ENCODE peak calls at places on chromosomes 3 and 15, in six cellular contexts. B, H, P, I, R and F are unnamed samples.

GRCh38 chr3:139199421-139200010 is 144.3 kb upstream of the MRPS22 start:
- DNase-seq in H (no peak), I (no peak), P (no peak), B (no peak), R (no peak), F (no peak)

GRCh38 chr3:185825639-185826481 is 1.0 kb upstream of the IGF2BP2 start:
- DNase-seq in R (no peak), H (no peak), P (peak; percentile 60), B (peak; percentile 73), I (peak; percentile 88), F (peak; percentile 76)

GRCh38 chr3:195034541-195034940 is 236.4 kb downstream of the XXYLT1 start:
- DNase-seq in I (no peak), P (no peak), R (no peak), B (no peak), H (no peak), F (no peak)

GRCh38 chr15:62503451-62503850 is 338.4 kb upstream of the C2CD4B start:
- DNase-seq in I (no peak), H (no peak), R (no peak), B (no peak), P (peak; percentile 35), F (no peak)

GRCh38 chr15:62046064-62046779 is 14.0 kb downstream of the VPS13C start:
- DNase-seq in B (no peak), I (no peak), P (no peak), H (no peak), R (no peak), F (no peak)

GRCh38 chr3:58180099-58180880 is 30.5 kb downstream of the DNASE1L3 start:
- DNase-seq in P (no peak), B (no peak), I (no peak), R (no peak), H (no peak), F (peak; percentile 40)

GRCh38 chr3:182136008-182136910 is 424.5 kb downstream of the SOX2 start:
- DNase-seq in I (no peak), H (no peak), B (no peak), R (no peak), P (no peak), F (no peak)

GRCh38 chr15:25894371-25894902 is 31.3 kb upstream of the ATP10A start:
- DNase-seq in R (no peak), I (no peak), P (no peak), H (no peak), B (no peak), F (no peak)

GRCh38 chr15:94834494-94834893 is 603.1 kb downstream of the MCTP2 start:
- DNase-seq in H (no peak), R (no peak), B (no peak), P (no peak), I (peak; percentile 86), F (no peak)

GRCh38 chr3:151556591-151556990 is 95.7 kb upstream of the IGSF10 start:
- DNase-seq in P (no peak), H (no peak), B (no peak), I (no peak), R (no peak), F (no peak)

GRCh38 chr3:170418422-170419300 is at the start of gene CLDN11:
- DNase-seq in P (peak; percentile 16), H (peak; percentile 36), B (peak; percentile 85), I (peak; percentile 70), R (no peak), F (no peak)

GRCh38 chr15:60674704-60675405 is 195.9 kb upstream of the ICE2 start:
- DNase-seq in I (no peak), B (no peak), P (no peak), H (no peak), R (no peak), F (no peak)

GRCh38 chr3:14231145-14231990 is 52.8 kb downstream of the LSM3 start:
- DNase-seq in I (no peak), H (no peak), P (no peak), R (no peak), B (no peak), F (no peak)

GRCh38 chr15:45276851-45277250 is 24.8 kb downstream of the SLC28A2 start:
- DNase-seq in R (no peak), I (peak; percentile 34), H (no peak), P (no peak), B (no peak), F (no peak)

GRCh38 chr15:78389356-78389755 is 48.7 kb upstream of the IREB2 start:
- DNase-seq in P (no peak), I (no peak), R (no peak), B (no peak), H (no peak), F (peak; percentile 43)

GRCh38 chr3:171748341-171748918 is 61.9 kb downstream of the PLD1 start:
- DNase-seq in B (no peak), I (peak; percentile 41), P (no peak), H (no peak), R (no peak), F (no peak)

GRCh38 chr3:12292770-12293169 is 3.9 kb downstream of the PPARG start:
- DNase-seq in P (no peak), H (no peak), R (no peak), B (no peak), I (no peak), F (no peak)
- H3K4me3 ChIP-seq in P (no peak overlapping the region), H (no peak overlapping the region), R (no peak overlapping the region), B (no peak overlapping the region), I (no peak overlapping the region), F (no peak overlapping the region)

GRCh38 chr3:53254810-53255359 is 937 bp downstream of the TKT start:
- DNase-seq in B (peak; percentile 85), I (peak; percentile 89), H (no peak), R (peak; percentile 64), P (peak; percentile 77), F (peak; percentile 88)

GRCh38 chr3:53255360-53255774 is 455 bp downstream of the TKT start:
- DNase-seq in B (peak; percentile 81), I (no peak), P (no peak), R (peak; percentile 36), H (no peak), F (no peak)

GRCh38 chr3:53255775-53256703 is at the start of gene TKT:
- DNase-seq in B (peak; percentile 96), P (peak; percentile 86), R (peak; percentile 89), H (peak; percentile 54), I (peak; percentile 96), F (peak; percentile 92)

GRCh38 chr3:53253707-53254106 is 2.1 kb downstream of the TKT start:
- DNase-seq in I (no peak), B (no peak), R (no peak), H (no peak), P (no peak), F (no peak)

GRCh38 chr3:53254190-53254809 is 1.5 kb downstream of the TKT start:
- DNase-seq in H (no peak), R (no peak), B (no peak), P (no peak), I (no peak), F (no peak)
- H3K27ac ChIP-seq in H (peak overlapping the region; percentile 11), R (peak overlapping the region; percentile 91), B (peak overlapping the region; percentile 45), P (peak overlapping the region; percentile 96), I (no peak overlapping the region), F (no peak overlapping the region)

GRCh38 chr15:88048237-88048636 is 208.3 kb downstream of the NTRK3 start:
- DNase-seq in B (no peak), R (no peak), P (no peak), I (peak; percentile 36), H (no peak), F (no peak)
- H3K4me3 ChIP-seq in B (no peak overlapping the region), R (no peak overlapping the region), P (no peak overlapping the region), I (no peak overlapping the region), H (no peak overlapping the region), F (no peak overlapping the region)

DNA sequence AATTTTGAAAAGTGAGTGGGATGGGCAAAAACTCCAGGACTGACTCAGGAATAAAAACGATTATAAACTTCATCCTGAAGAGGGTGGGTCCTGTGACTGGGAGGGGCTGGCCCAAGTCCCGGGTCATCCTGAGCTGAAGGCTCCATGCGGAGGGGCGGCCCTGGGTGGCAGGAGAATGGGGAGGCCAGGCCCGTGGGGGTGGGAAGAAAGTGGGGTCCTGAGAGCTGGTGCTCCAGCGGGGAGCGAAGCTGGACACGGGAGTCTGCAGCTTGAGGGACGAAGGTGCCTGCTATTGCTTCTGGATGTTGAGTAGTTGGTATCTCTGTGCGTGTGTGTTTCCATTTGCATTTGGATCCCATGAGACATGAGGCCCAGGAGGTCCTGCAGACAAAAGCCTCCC is 4.7 kb upstream of the OCA2 start:
- DNase-seq in H (no peak), P (no peak), B (no peak), R (no peak), I (no peak), F (no peak)
- H3K27ac ChIP-seq in H (no peak overlapping the region), P (no peak overlapping the region), B (no peak overlapping the region), R (no peak overlapping the region), I (no peak overlapping the region), F (no peak overlapping the region)

GRCh38 chr3:20043398-20043797 is 3.2 kb downstream of the KAT2B start:
- DNase-seq in H (no peak), B (peak; percentile 92), I (no peak), P (peak; percentile 82), R (peak; percentile 85), F (peak; percentile 92)
- H3K4me3 ChIP-seq in H (no peak overlapping the region), B (peak overlapping the region; percentile 43), I (no peak overlapping the region), P (peak overlapping the region; percentile 11), R (peak overlapping the region; percentile 30), F (no peak overlapping the region)

GRCh38 chr15:101244889-101245668 is 6.8 kb downstream of the CHSY1 start:
- DNase-seq in H (no peak), P (no peak), R (no peak), I (no peak), B (no peak), F (no peak)
- H3K27ac ChIP-seq in H (peak overlapping the region; percentile 42), P (peak overlapping the region; percentile 8), R (peak overlapping the region; percentile 34), I (no peak overlapping the region), B (no peak overlapping the region), F (no peak overlapping the region)

GRCh38 chr15:90320885-90321278 is 31.2 kb upstream of the ZNF774 start:
- DNase-seq in P (no peak), I (no peak), R (no peak), B (no peak), H (no peak), F (no peak)

GRCh38 chr15:90318591-90318990 is 33.5 kb upstream of the ZNF774 start:
- DNase-seq in P (no peak), R (no peak), H (no peak), I (no peak), B (no peak), F (no peak)

GRCh38 chr15:90316139-90316538 is 35.9 kb upstream of the ZNF774 start:
- DNase-seq in R (no peak), H (no peak), P (no peak), I (no peak), B (no peak), F (no peak)

GRCh38 chr15:90322531-90322930 is 29.6 kb upstream of the ZNF774 start:
- DNase-seq in P (no peak), B (no peak), R (no peak), H (no peak), I (peak; percentile 80), F (no peak)

DNA sequence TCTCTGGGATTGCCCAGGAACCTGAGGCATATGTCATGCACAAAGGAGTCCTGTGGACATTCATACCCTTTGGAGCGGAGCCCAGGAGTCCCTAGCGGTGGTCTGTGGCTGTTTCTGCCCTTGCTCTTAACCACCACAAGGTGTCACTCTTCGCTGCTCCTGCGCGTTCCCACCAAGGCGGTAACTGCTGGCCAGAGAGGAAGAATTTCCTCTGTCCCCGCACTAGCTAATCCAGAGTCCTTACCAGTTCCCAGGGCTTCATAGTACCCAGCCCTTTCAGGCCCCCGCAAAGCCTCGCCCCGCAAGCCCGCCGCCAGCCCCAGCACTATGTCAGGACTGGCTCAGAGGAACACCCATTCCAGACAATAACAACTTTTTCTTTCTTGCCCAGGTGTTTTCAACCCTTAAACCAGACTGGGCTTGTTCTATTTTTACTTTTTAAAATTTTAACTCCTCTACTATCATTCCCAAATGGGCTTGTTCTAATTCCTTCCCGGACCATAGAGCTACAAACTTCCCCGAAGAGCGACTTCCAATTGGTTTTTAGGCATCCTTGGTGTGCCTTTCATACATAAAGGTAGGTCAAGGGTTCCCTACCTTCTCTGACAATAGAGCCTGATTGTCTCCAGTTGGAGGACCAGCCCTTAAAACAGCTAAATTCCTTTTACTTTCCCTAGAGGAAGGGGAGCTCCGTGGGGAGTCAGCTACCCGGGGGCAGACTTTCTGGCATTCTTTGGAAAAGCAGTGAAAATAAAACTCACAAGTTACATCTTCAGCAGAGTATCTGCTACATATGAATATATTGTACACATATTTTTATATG is 31.8 kb upstream of the ZNF774 start:
- DNase-seq in I (peak; percentile 95), R (peak; percentile 58), P (peak; percentile 88), B (peak; percentile 89), H (peak; percentile 71), F (peak; percentile 84)
- H3K4me3 ChIP-seq in I (no peak overlapping the region), R (peak overlapping the region; percentile 10), P (no peak overlapping the region), B (no peak overlapping the region), H (peak overlapping the region; percentile 10), F (no peak overlapping the region)